ENCODE peak calls at places on chromosomes 7 and 10, in six cellular contexts. One of them, this sample, is unnamed.

GRCh38 chr7:151440799-151441443 is 980 bp upstream of the CRYGN start:
- DNase-seq in activated naive CD8-positive, alpha-beta T cell treated with anti-CD3 and anti-CD28 coated beads, Interleukin-2, amount 50 U/mL, for 24 hours: no peak
- DNase-seq in AG04450: no peak
- DNase-seq in iPS DF 19.7: no peak
- DNase-seq in CD4-positive, CD25-positive, alpha-beta regulatory T cell: no peak
- DNase-seq in neural crest cell: no peak
- DNase-seq in this sample: no peak

GRCh38 chr7:33789871-33790270 is 115.5 kb upstream of the BMPER start:
- DNase-seq in activated naive CD8-positive, alpha-beta T cell treated with anti-CD3 and anti-CD28 coated beads, Interleukin-2, amount 50 U/mL, for 24 hours: no peak
- DNase-seq in AG04450: no peak
- DNase-seq in iPS DF 19.7: no peak
- DNase-seq in CD4-positive, CD25-positive, alpha-beta regulatory T cell: no peak
- DNase-seq in neural crest cell: no peak
- DNase-seq in this sample: no peak

GRCh38 chr10:46544989-46545791 is 11.3 kb downstream of the GPRIN2 start:
- DNase-seq in activated naive CD8-positive, alpha-beta T cell treated with anti-CD3 and anti-CD28 coated beads, Interleukin-2, amount 50 U/mL, for 24 hours: no peak
- DNase-seq in AG04450: no peak
- DNase-seq in iPS DF 19.7: no peak
- DNase-seq in CD4-positive, CD25-positive, alpha-beta regulatory T cell: no peak
- DNase-seq in neural crest cell: no peak
- DNase-seq in this sample: peak

GRCh38 chr7:121049028-121049791 is 60.7 kb downstream of the CPED1 start:
- DNase-seq in activated naive CD8-positive, alpha-beta T cell treated with anti-CD3 and anti-CD28 coated beads, Interleukin-2, amount 50 U/mL, for 24 hours: no peak
- DNase-seq in AG04450: no peak
- DNase-seq in iPS DF 19.7: no peak
- DNase-seq in CD4-positive, CD25-positive, alpha-beta regulatory T cell: no peak
- DNase-seq in neural crest cell: no peak
- DNase-seq in this sample: no peak

GRCh38 chr7:27241189-27242045 is 1.2 kb upstream of the EVX1 start:
- DNase-seq in activated naive CD8-positive, alpha-beta T cell treated with anti-CD3 and anti-CD28 coated beads, Interleukin-2, amount 50 U/mL, for 24 hours: no peak
- DNase-seq in AG04450: no peak
- DNase-seq in iPS DF 19.7: no peak
- DNase-seq in CD4-positive, CD25-positive, alpha-beta regulatory T cell: no peak
- DNase-seq in neural crest cell: no peak
- DNase-seq in this sample: no peak

GRCh38 chr7:48875300-48875916 is 48.9 kb upstream of the CDC14C start:
- DNase-seq in activated naive CD8-positive, alpha-beta T cell treated with anti-CD3 and anti-CD28 coated beads, Interleukin-2, amount 50 U/mL, for 24 hours: no peak
- DNase-seq in AG04450: no peak
- DNase-seq in iPS DF 19.7: peak
- DNase-seq in CD4-positive, CD25-positive, alpha-beta regulatory T cell: no peak
- DNase-seq in neural crest cell: peak
- DNase-seq in this sample: peak

GRCh38 chr7:28125381-28126046 is 55.1 kb downstream of the JAZF1 start:
- DNase-seq in activated naive CD8-positive, alpha-beta T cell treated with anti-CD3 and anti-CD28 coated beads, Interleukin-2, amount 50 U/mL, for 24 hours: no peak
- DNase-seq in AG04450: no peak
- DNase-seq in iPS DF 19.7: no peak
- DNase-seq in CD4-positive, CD25-positive, alpha-beta regulatory T cell: no peak
- DNase-seq in neural crest cell: no peak
- DNase-seq in this sample: no peak

GRCh38 chr7:23520582-23520981 is 11.2 kb downstream of the TRA2A start:
- DNase-seq in activated naive CD8-positive, alpha-beta T cell treated with anti-CD3 and anti-CD28 coated beads, Interleukin-2, amount 50 U/mL, for 24 hours: no peak
- DNase-seq in AG04450: no peak
- DNase-seq in iPS DF 19.7: no peak
- DNase-seq in CD4-positive, CD25-positive, alpha-beta regulatory T cell: no peak
- DNase-seq in neural crest cell: no peak
- DNase-seq in this sample: peak

GRCh38 chr7:72751978-72752377 is 76.0 kb downstream of the TYW1B start:
- DNase-seq in activated naive CD8-positive, alpha-beta T cell treated with anti-CD3 and anti-CD28 coated beads, Interleukin-2, amount 50 U/mL, for 24 hours: no peak
- DNase-seq in AG04450: no peak
- DNase-seq in iPS DF 19.7: no peak
- DNase-seq in CD4-positive, CD25-positive, alpha-beta regulatory T cell: no peak
- DNase-seq in neural crest cell: peak
- DNase-seq in this sample: peak

GRCh38 chr10:100998991-100999741 is 442 bp upstream of the LZTS2 start:
- DNase-seq in activated naive CD8-positive, alpha-beta T cell treated with anti-CD3 and anti-CD28 coated beads, Interleukin-2, amount 50 U/mL, for 24 hours: peak
- DNase-seq in AG04450: no peak
- DNase-seq in iPS DF 19.7: no peak
- DNase-seq in CD4-positive, CD25-positive, alpha-beta regulatory T cell: peak
- DNase-seq in neural crest cell: peak
- DNase-seq in this sample: peak

GRCh38 chr10:114374141-114374791 is 30.0 kb downstream of the AFAP1L2 start:
- DNase-seq in activated naive CD8-positive, alpha-beta T cell treated with anti-CD3 and anti-CD28 coated beads, Interleukin-2, amount 50 U/mL, for 24 hours: no peak
- DNase-seq in AG04450: no peak
- DNase-seq in iPS DF 19.7: no peak
- DNase-seq in CD4-positive, CD25-positive, alpha-beta regulatory T cell: no peak
- DNase-seq in neural crest cell: peak
- DNase-seq in this sample: no peak

GRCh38 chr10:86579883-86580548 is 58.4 kb upstream of the WAPL start:
- DNase-seq in activated naive CD8-positive, alpha-beta T cell treated with anti-CD3 and anti-CD28 coated beads, Interleukin-2, amount 50 U/mL, for 24 hours: no peak
- DNase-seq in AG04450: no peak
- DNase-seq in iPS DF 19.7: no peak
- DNase-seq in CD4-positive, CD25-positive, alpha-beta regulatory T cell: no peak
- DNase-seq in neural crest cell: no peak
- DNase-seq in this sample: no peak

GRCh38 chr10:131246775-131247174 is 64.7 kb downstream of the TCERG1L start:
- DNase-seq in activated naive CD8-positive, alpha-beta T cell treated with anti-CD3 and anti-CD28 coated beads, Interleukin-2, amount 50 U/mL, for 24 hours: no peak
- DNase-seq in AG04450: no peak
- DNase-seq in iPS DF 19.7: no peak
- DNase-seq in CD4-positive, CD25-positive, alpha-beta regulatory T cell: no peak
- DNase-seq in neural crest cell: no peak
- DNase-seq in this sample: no peak

GRCh38 chr10:36187382-36188042 is 545.4 kb upstream of the FZD8 start:
- DNase-seq in activated naive CD8-positive, alpha-beta T cell treated with anti-CD3 and anti-CD28 coated beads, Interleukin-2, amount 50 U/mL, for 24 hours: no peak
- DNase-seq in AG04450: no peak
- DNase-seq in iPS DF 19.7: no peak
- DNase-seq in CD4-positive, CD25-positive, alpha-beta regulatory T cell: no peak
- DNase-seq in neural crest cell: no peak
- DNase-seq in this sample: no peak

GRCh38 chr7:76262683-76263402 is 39.6 kb upstream of the HSPB1 start:
- DNase-seq in activated naive CD8-positive, alpha-beta T cell treated with anti-CD3 and anti-CD28 coated beads, Interleukin-2, amount 50 U/mL, for 24 hours: peak
- DNase-seq in AG04450: peak
- DNase-seq in iPS DF 19.7: peak
- DNase-seq in CD4-positive, CD25-positive, alpha-beta regulatory T cell: no peak
- DNase-seq in neural crest cell: peak
- DNase-seq in this sample: peak

GRCh38 chr10:122703483-122704448 is 4.1 kb upstream of the C10orf120 start:
- DNase-seq in activated naive CD8-positive, alpha-beta T cell treated with anti-CD3 and anti-CD28 coated beads, Interleukin-2, amount 50 U/mL, for 24 hours: peak
- DNase-seq in AG04450: no peak
- DNase-seq in iPS DF 19.7: no peak
- DNase-seq in CD4-positive, CD25-positive, alpha-beta regulatory T cell: peak
- DNase-seq in neural crest cell: peak
- DNase-seq in this sample: peak

GRCh38 chr10:50417906-50418697 is 166.8 kb upstream of the ASAH2 start:
- DNase-seq in activated naive CD8-positive, alpha-beta T cell treated with anti-CD3 and anti-CD28 coated beads, Interleukin-2, amount 50 U/mL, for 24 hours: peak
- DNase-seq in AG04450: peak
- DNase-seq in iPS DF 19.7: no peak
- DNase-seq in CD4-positive, CD25-positive, alpha-beta regulatory T cell: peak
- DNase-seq in neural crest cell: peak
- DNase-seq in this sample: peak

GRCh38 chr7:91826377-91826776 is 54.1 kb downstream of the MTERF1 start:
- DNase-seq in activated naive CD8-positive, alpha-beta T cell treated with anti-CD3 and anti-CD28 coated beads, Interleukin-2, amount 50 U/mL, for 24 hours: no peak
- DNase-seq in AG04450: no peak
- DNase-seq in iPS DF 19.7: no peak
- DNase-seq in CD4-positive, CD25-positive, alpha-beta regulatory T cell: no peak
- DNase-seq in neural crest cell: no peak
- DNase-seq in this sample: no peak

GRCh38 chr10:46239247-46239646 is 47.5 kb upstream of the ANTXRL start:
- DNase-seq in activated naive CD8-positive, alpha-beta T cell treated with anti-CD3 and anti-CD28 coated beads, Interleukin-2, amount 50 U/mL, for 24 hours: peak
- DNase-seq in AG04450: no peak
- DNase-seq in iPS DF 19.7: no peak
- DNase-seq in CD4-positive, CD25-positive, alpha-beta regulatory T cell: no peak
- DNase-seq in neural crest cell: no peak
- DNase-seq in this sample: no peak

This sample was measured in WTC11.